ENCODE peak calls at places on chromosomes 16 and 17, in eight cellular contexts. One of them, this sample, is unnamed.

GRCh38 chr17:56009795-56010715 is 143.2 kb upstream of the ANKFN1 start:
- DNase-seq in omental fat pad: no peak
- DNase-seq in fibroblast of lung: no peak
- DNase-seq in fibroblast of the aortic adventitia: no peak
- DNase-seq in testis: no peak
- DNase-seq in endodermal cell: peak
- DNase-seq in CD8-positive, alpha-beta T cell: no peak
- DNase-seq in tibial artery: no peak
- DNase-seq in this sample: no peak

GRCh38 chr17:20896153-20896649 is 146.6 kb downstream of the USP22 start:
- DNase-seq in omental fat pad: no peak
- DNase-seq in fibroblast of lung: no peak
- DNase-seq in fibroblast of the aortic adventitia: peak
- DNase-seq in testis: peak
- DNase-seq in endodermal cell: no peak
- DNase-seq in CD8-positive, alpha-beta T cell: peak
- DNase-seq in tibial artery: no peak
- DNase-seq in this sample: no peak

GRCh38 chr17:67571478-67571877 is 146.3 kb upstream of the NOL11 start:
- DNase-seq in omental fat pad: no peak
- DNase-seq in fibroblast of lung: no peak
- DNase-seq in fibroblast of the aortic adventitia: no peak
- DNase-seq in testis: no peak
- DNase-seq in endodermal cell: no peak
- DNase-seq in CD8-positive, alpha-beta T cell: no peak
- DNase-seq in tibial artery: no peak
- DNase-seq in this sample: no peak

GRCh38 chr17:19867654-19868395 is at the start of gene ULK2:
- DNase-seq in omental fat pad: no peak
- DNase-seq in fibroblast of lung: peak
- DNase-seq in fibroblast of the aortic adventitia: peak
- DNase-seq in testis: peak
- DNase-seq in endodermal cell: peak
- DNase-seq in CD8-positive, alpha-beta T cell: peak
- DNase-seq in tibial artery: peak
- DNase-seq in this sample: peak

GRCh38 chr17:2173005-2173404 is 118.1 kb downstream of the HIC1 start:
- DNase-seq in omental fat pad: no peak
- DNase-seq in fibroblast of lung: peak
- DNase-seq in fibroblast of the aortic adventitia: peak
- DNase-seq in testis: no peak
- DNase-seq in endodermal cell: no peak
- DNase-seq in CD8-positive, alpha-beta T cell: no peak
- DNase-seq in tibial artery: peak
- DNase-seq in this sample: no peak

GRCh38 chr17:596763-597644 is 117.6 kb downstream of the VPS53 start:
- DNase-seq in omental fat pad: no peak
- DNase-seq in fibroblast of lung: peak
- DNase-seq in fibroblast of the aortic adventitia: peak
- DNase-seq in testis: no peak
- DNase-seq in endodermal cell: no peak
- DNase-seq in CD8-positive, alpha-beta T cell: no peak
- DNase-seq in tibial artery: no peak
- DNase-seq in this sample: no peak

GRCh38 chr17:4004517-4005295 is 40.5 kb upstream of the ATP2A3 start:
- DNase-seq in omental fat pad: no peak
- DNase-seq in fibroblast of lung: peak
- DNase-seq in fibroblast of the aortic adventitia: peak
- DNase-seq in testis: peak
- DNase-seq in endodermal cell: peak
- DNase-seq in CD8-positive, alpha-beta T cell: peak
- DNase-seq in tibial artery: no peak
- DNase-seq in this sample: peak

GRCh38 chr17:51493206-51493605 is 232.9 kb downstream of the UTP18 start:
- DNase-seq in omental fat pad: no peak
- DNase-seq in fibroblast of lung: no peak
- DNase-seq in fibroblast of the aortic adventitia: no peak
- DNase-seq in testis: no peak
- DNase-seq in endodermal cell: no peak
- DNase-seq in CD8-positive, alpha-beta T cell: no peak
- DNase-seq in tibial artery: no peak
- DNase-seq in this sample: no peak

DNA sequence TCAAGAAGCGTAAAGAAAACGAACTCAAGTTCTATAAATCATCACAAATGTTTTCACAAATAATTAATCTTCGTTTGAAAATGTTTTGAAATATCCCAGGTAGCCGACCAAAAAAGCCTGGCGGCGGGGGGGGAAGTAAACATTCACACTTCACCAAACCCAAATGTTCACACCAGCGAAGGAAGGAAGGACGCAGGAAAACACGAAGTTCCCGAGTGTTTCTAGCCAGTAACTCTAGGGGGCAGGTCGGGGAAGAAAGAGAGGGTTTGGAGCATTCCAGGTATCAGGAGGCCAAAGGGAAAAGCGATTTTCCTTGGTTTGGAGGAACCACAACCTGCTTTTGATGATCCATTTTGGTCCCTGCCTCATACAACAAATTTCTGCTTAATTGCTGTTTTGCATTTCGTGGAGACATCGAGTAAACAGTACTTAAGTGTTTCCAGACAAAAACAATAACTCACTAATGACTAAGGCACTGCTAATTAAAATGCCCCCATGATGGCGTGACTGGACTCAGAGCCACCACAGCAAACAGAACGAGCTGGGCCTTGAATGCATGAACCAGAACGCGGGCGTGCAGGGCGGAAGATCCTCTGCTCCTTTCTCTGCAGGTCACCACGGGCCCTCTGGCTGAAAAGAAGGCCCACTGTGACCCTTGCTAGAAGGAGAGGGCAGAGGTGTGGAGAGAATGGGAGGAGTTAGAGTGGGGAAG is 16.6 kb downstream of the ZFHX3 start:
- DNase-seq in omental fat pad: no peak
- DNase-seq in fibroblast of lung: no peak
- DNase-seq in fibroblast of the aortic adventitia: no peak
- DNase-seq in testis: no peak
- DNase-seq in endodermal cell: peak
- DNase-seq in CD8-positive, alpha-beta T cell: no peak
- DNase-seq in tibial artery: no peak
- DNase-seq in this sample: no peak
- TF ChIP-seq CTCF in omental fat pad: no peak
- TF ChIP-seq CTCF in fibroblast of lung: peak
- TF ChIP-seq CTCF in fibroblast of the aortic adventitia: no peak
- TF ChIP-seq CTCF in testis: no peak
- TF ChIP-seq CTCF in endodermal cell: peak
- TF ChIP-seq CTCF in CD8-positive, alpha-beta T cell: no peak
- TF ChIP-seq CTCF in tibial artery: peak
- TF ChIP-seq CTCF in this sample: no peak

GRCh38 chr16:77223184-77223583 is 24.0 kb downstream of the SYCE1L start:
- DNase-seq in omental fat pad: no peak
- DNase-seq in fibroblast of lung: no peak
- DNase-seq in fibroblast of the aortic adventitia: no peak
- DNase-seq in testis: peak
- DNase-seq in endodermal cell: peak
- DNase-seq in CD8-positive, alpha-beta T cell: no peak
- DNase-seq in tibial artery: no peak
- DNase-seq in this sample: no peak
- TF ChIP-seq CTCF in omental fat pad: no peak
- TF ChIP-seq CTCF in fibroblast of lung: peak
- TF ChIP-seq CTCF in fibroblast of the aortic adventitia: no peak
- TF ChIP-seq CTCF in testis: no peak
- TF ChIP-seq CTCF in endodermal cell: peak
- TF ChIP-seq CTCF in CD8-positive, alpha-beta T cell: peak
- TF ChIP-seq CTCF in tibial artery: no peak
- TF ChIP-seq CTCF in this sample: no peak

GRCh38 chr16:11524098-11524760 is 62.5 kb downstream of the LITAF start:
- DNase-seq in omental fat pad: no peak
- DNase-seq in fibroblast of lung: no peak
- DNase-seq in fibroblast of the aortic adventitia: no peak
- DNase-seq in testis: no peak
- DNase-seq in endodermal cell: no peak
- DNase-seq in CD8-positive, alpha-beta T cell: no peak
- DNase-seq in tibial artery: no peak
- DNase-seq in this sample: no peak
- TF ChIP-seq CTCF in omental fat pad: no peak
- TF ChIP-seq CTCF in fibroblast of lung: no peak
- TF ChIP-seq CTCF in fibroblast of the aortic adventitia: no peak
- TF ChIP-seq CTCF in testis: no peak
- TF ChIP-seq CTCF in endodermal cell: no peak
- TF ChIP-seq CTCF in CD8-positive, alpha-beta T cell: no peak
- TF ChIP-seq CTCF in tibial artery: no peak
- TF ChIP-seq CTCF in this sample: no peak

GRCh38 chr17:48612854-48613691 is 2.0 kb downstream of the HOXB8 start:
- DNase-seq in omental fat pad: no peak
- DNase-seq in fibroblast of lung: peak
- DNase-seq in fibroblast of the aortic adventitia: no peak
- DNase-seq in testis: no peak
- DNase-seq in endodermal cell: peak
- DNase-seq in CD8-positive, alpha-beta T cell: peak
- DNase-seq in tibial artery: no peak
- DNase-seq in this sample: no peak
- TF ChIP-seq CTCF in omental fat pad: no peak
- TF ChIP-seq CTCF in fibroblast of lung: peak
- TF ChIP-seq CTCF in fibroblast of the aortic adventitia: peak
- TF ChIP-seq CTCF in testis: no peak
- TF ChIP-seq CTCF in endodermal cell: peak
- TF ChIP-seq CTCF in CD8-positive, alpha-beta T cell: peak
- TF ChIP-seq CTCF in tibial artery: peak
- TF ChIP-seq CTCF in this sample: peak

GRCh38 chr17:73645050-73645871 is 1.0 kb upstream of the SDK2 start:
- DNase-seq in omental fat pad: no peak
- DNase-seq in fibroblast of lung: peak
- DNase-seq in fibroblast of the aortic adventitia: no peak
- DNase-seq in testis: peak
- DNase-seq in endodermal cell: peak
- DNase-seq in CD8-positive, alpha-beta T cell: peak
- DNase-seq in tibial artery: no peak
- DNase-seq in this sample: peak
- TF ChIP-seq CTCF in omental fat pad: no peak
- TF ChIP-seq CTCF in fibroblast of lung: no peak
- TF ChIP-seq CTCF in fibroblast of the aortic adventitia: no peak
- TF ChIP-seq CTCF in testis: no peak
- TF ChIP-seq CTCF in endodermal cell: peak
- TF ChIP-seq CTCF in CD8-positive, alpha-beta T cell: peak
- TF ChIP-seq CTCF in tibial artery: no peak
- TF ChIP-seq CTCF in this sample: peak

GRCh38 chr17:73648543-73648820 is 4.2 kb upstream of the SDK2 start:
- DNase-seq in omental fat pad: no peak
- DNase-seq in fibroblast of lung: no peak
- DNase-seq in fibroblast of the aortic adventitia: no peak
- DNase-seq in testis: no peak
- DNase-seq in endodermal cell: no peak
- DNase-seq in CD8-positive, alpha-beta T cell: no peak
- DNase-seq in tibial artery: no peak
- DNase-seq in this sample: no peak

GRCh38 chr17:73647767-73648542 is 3.7 kb upstream of the SDK2 start:
- DNase-seq in omental fat pad: no peak
- DNase-seq in fibroblast of lung: no peak
- DNase-seq in fibroblast of the aortic adventitia: no peak
- DNase-seq in testis: peak
- DNase-seq in endodermal cell: no peak
- DNase-seq in CD8-positive, alpha-beta T cell: no peak
- DNase-seq in tibial artery: no peak
- DNase-seq in this sample: no peak

GRCh38 chr17:73647331-73647730 is 3.1 kb upstream of the SDK2 start:
- DNase-seq in omental fat pad: no peak
- DNase-seq in fibroblast of lung: no peak
- DNase-seq in fibroblast of the aortic adventitia: no peak
- DNase-seq in testis: no peak
- DNase-seq in endodermal cell: no peak
- DNase-seq in CD8-positive, alpha-beta T cell: no peak
- DNase-seq in tibial artery: no peak
- DNase-seq in this sample: no peak

GRCh38 chr17:73644145-73645049 is at the start of gene SDK2:
- DNase-seq in omental fat pad: no peak
- DNase-seq in fibroblast of lung: peak
- DNase-seq in fibroblast of the aortic adventitia: no peak
- DNase-seq in testis: peak
- DNase-seq in endodermal cell: peak
- DNase-seq in CD8-positive, alpha-beta T cell: no peak
- DNase-seq in tibial artery: no peak
- DNase-seq in this sample: no peak

DNA sequence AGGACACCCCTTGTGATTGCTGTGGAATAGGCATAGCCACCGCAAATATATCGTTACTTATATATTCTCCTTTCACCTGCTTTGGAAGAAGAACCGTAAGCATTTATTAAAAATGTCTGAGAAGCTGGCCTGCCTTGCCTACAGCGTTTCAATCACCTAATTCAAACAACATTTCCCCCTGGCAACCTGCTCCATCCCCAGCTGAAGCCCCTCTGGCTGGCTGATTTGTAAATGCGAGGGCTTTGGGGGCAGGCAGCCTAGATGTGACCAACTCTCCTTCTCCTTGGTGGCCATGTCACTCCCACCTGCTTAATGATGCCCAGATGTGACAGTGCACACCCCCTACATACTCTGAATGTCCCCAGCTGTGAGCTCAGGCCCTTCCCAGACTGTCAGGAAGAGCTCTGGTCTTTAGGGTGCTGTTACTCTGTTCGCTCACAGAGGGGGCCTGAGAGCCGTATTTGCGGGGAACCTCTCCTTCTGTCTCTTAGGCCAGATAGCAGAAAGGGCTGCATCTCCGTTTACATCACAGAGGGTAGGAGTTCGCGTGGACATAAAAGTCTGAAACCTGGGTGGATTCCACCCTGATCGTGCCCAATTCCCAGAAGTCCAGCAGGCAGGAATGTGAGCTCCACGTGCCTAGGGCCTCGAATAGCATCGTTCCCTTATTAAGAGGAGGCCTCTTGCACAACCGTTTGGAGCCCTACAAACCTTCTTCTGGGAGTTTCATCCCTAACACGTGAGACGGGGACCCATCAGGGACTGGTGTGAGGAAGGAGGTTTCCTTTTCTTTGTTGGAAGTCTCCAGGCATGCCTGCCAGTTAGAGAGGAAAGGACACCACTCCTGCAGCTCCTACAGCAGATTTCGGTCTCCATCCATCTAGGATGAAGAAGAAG is 2.4 kb upstream of the SDK2 start:
- DNase-seq in omental fat pad: no peak
- DNase-seq in fibroblast of lung: no peak
- DNase-seq in fibroblast of the aortic adventitia: no peak
- DNase-seq in testis: no peak
- DNase-seq in endodermal cell: peak
- DNase-seq in CD8-positive, alpha-beta T cell: no peak
- DNase-seq in tibial artery: no peak
- DNase-seq in this sample: no peak
- TF ChIP-seq CTCF in omental fat pad: no peak
- TF ChIP-seq CTCF in fibroblast of lung: peak
- TF ChIP-seq CTCF in fibroblast of the aortic adventitia: no peak
- TF ChIP-seq CTCF in testis: no peak
- TF ChIP-seq CTCF in endodermal cell: peak
- TF ChIP-seq CTCF in CD8-positive, alpha-beta T cell: peak
- TF ChIP-seq CTCF in tibial artery: no peak
- TF ChIP-seq CTCF in this sample: no peak

DNA sequence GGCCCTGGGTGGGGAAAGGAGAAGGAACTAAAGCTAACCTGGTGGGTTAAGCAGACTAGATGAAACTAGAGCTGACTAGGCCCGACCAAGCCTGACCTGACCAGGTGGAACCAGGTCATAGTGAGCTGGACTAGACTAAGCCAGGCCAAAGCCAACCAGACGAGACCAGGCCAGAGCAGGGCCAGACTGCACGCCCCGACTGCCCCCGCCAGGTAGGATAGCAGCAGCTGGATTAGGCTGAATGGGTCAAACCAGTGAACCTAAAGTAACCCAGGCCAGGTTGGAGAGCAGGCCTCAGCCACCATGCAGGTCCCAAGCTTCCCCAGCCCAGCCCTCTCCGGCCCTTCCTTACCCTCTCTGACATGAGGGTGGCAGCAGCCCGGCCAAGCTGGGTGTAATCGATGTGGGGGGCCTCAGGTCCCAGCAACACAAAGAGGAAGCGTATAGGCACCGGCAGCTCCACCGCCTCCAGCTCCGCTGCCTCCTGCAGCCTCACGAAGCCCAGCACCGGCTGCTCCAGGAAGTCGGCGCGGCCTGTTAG is 9.1 kb downstream of the SLC4A1 start:
- DNase-seq in omental fat pad: no peak
- DNase-seq in fibroblast of lung: no peak
- DNase-seq in fibroblast of the aortic adventitia: no peak
- DNase-seq in testis: no peak
- DNase-seq in endodermal cell: no peak
- DNase-seq in CD8-positive, alpha-beta T cell: no peak
- DNase-seq in tibial artery: no peak
- DNase-seq in this sample: no peak
- TF ChIP-seq CTCF in omental fat pad: no peak
- TF ChIP-seq CTCF in fibroblast of lung: no peak
- TF ChIP-seq CTCF in fibroblast of the aortic adventitia: no peak
- TF ChIP-seq CTCF in testis: no peak
- TF ChIP-seq CTCF in endodermal cell: no peak
- TF ChIP-seq CTCF in CD8-positive, alpha-beta T cell: no peak
- TF ChIP-seq CTCF in tibial artery: no peak
- TF ChIP-seq CTCF in this sample: no peak

This sample was measured in left ventricle myocardium inferior.